ENCODE peak calls at places on chromosome 19, in six cellular contexts. H is tibial artery, M is H9, F is MM.1S, S is lower lobe of right lung, K is fibroblast of lung. N is an unnamed sample. For H3K4me1, the result is how much of the 10 kb centered on the place peaks cover.

GRCh38 chr19:10797541-10798256 is 38.3 kb downstream of the TMED1 start:
- DNase-seq in H (no peak), M (no peak), F (no peak), S (no peak), K (no peak), N (no peak)

GRCh38 chr19:10544753-10545251 is 1.1 kb downstream of the ATG4D start:
- DNase-seq in H (no peak), M (no peak), F (no peak), S (no peak), K (no peak), N (no peak)

GRCh38 chr19:58477130-58477529 is 978 bp downstream of the ZNF446 start:
- DNase-seq in H (no peak), M (peak), F (no peak), S (no peak), K (no peak), N (no peak)

GRCh38 chr19:43584484-43584883 is 8.9 kb downstream of the PINLYP start:
- DNase-seq in H (no peak), M (no peak), F (no peak), S (no peak), K (no peak), N (no peak)

GRCh38 chr19:34359140-34359953 is 5.6 kb upstream of the GPI start:
- DNase-seq in H (peak), M (peak), F (peak), S (peak), K (peak), N (peak)

GRCh38 chr19:44647144-44647543 is 3.4 kb downstream of the PVR start:
- DNase-seq in H (no peak), M (no peak), F (no peak), S (peak), K (no peak), N (no peak)

GRCh38 chr19:54551293-54551692 is 22.3 kb upstream of the LILRA2 start:
- DNase-seq in H (no peak), M (no peak), F (no peak), S (no peak), K (no peak), N (no peak)

GRCh38 chr19:5102520-5102919 is 133.6 kb downstream of the KDM4B start:
- DNase-seq in H (no peak), M (no peak), F (no peak), S (no peak), K (no peak), N (no peak)

GRCh38 chr19:51441410-51442390 is 16.6 kb downstream of the SIGLEC8 start:
- DNase-seq in H (no peak), M (no peak), F (no peak), S (no peak), K (no peak), N (no peak)

GRCh38 chr19:16259385-16260159 is 61.9 kb downstream of the AP1M1 start:
- DNase-seq in H (no peak), M (no peak), F (peak), S (no peak), K (no peak), N (no peak)

GRCh38 chr19:29927944-29928669 is 13.9 kb upstream of the URI1 start:
- DNase-seq in H (no peak), M (peak), F (no peak), S (no peak), K (no peak), N (no peak)

GRCh38 chr19:24140099-24140498 is 53.1 kb downstream of the ZNF254 start:
- DNase-seq in H (no peak), M (no peak), F (no peak), S (no peak), K (peak), N (no peak)

GRCh38 chr19:35498984-35499383 is 8.7 kb upstream of the KRTDAP start:
- DNase-seq in H (no peak), M (no peak), F (no peak), S (no peak), K (no peak), N (no peak)

GRCh38 chr19:33259532-33259931 is 33.9 kb upstream of the SLC7A10 start:
- DNase-seq in H (no peak), M (no peak), F (no peak), S (peak), K (no peak), N (no peak)

GRCh38 chr19:34603003-34603402 is 74.0 kb downstream of the SCGB2B2 start:
- DNase-seq in H (no peak), M (no peak), F (no peak), S (no peak), K (no peak), N (no peak)

GRCh38 chr19:33157906-33158305 is 26.0 kb downstream of the WDR88 start:
- DNase-seq in H (no peak), M (no peak), F (no peak), S (no peak), K (no peak), N (no peak)

GRCh38 chr19:33436360-33437345 is 63.1 kb downstream of the CEBPG start:
- DNase-seq in H (no peak), M (no peak), F (no peak), S (peak), K (no peak), N (peak)

GRCh38 chr19:32407004-32407992 is 1.7 kb downstream of the DPY19L3 start:
- DNase-seq in H (peak), M (no peak), F (no peak), S (peak), K (peak), N (no peak)

GRCh38 chr19:2037676-2038255 is 13.3 kb downstream of the MKNK2 start:
- DNase-seq in H (no peak), M (no peak), F (peak), S (no peak), K (no peak), N (peak)

GRCh38 chr19:36638862-36639510 is 27.7 kb downstream of the ZNF461 start:
- DNase-seq in H (no peak), M (no peak), F (no peak), S (no peak), K (peak), N (no peak)

GRCh38 chr19:30332445-30333234 is 39.5 kb upstream of the ZNF536 start:
- DNase-seq in H (no peak), M (no peak), F (no peak), S (no peak), K (no peak), N (no peak)

GRCh38 chr19:19540707-19541515 is 2.8 kb downstream of the CILP2 start:
- DNase-seq in H (no peak), M (peak), F (no peak), S (peak), K (peak), N (no peak)

GRCh38 chr19:41808663-41809566 is 12.5 kb downstream of the CEACAM3 start:
- DNase-seq in H (peak), M (no peak), F (no peak), S (peak), K (no peak), N (peak)

GRCh38 chr19:40804783-40805242 is 5.8 kb downstream of the EGLN2 start:
- DNase-seq in H (no peak), M (no peak), F (no peak), S (no peak), K (no peak), N (no peak)

GRCh38 chr19:40228863-40229262 is 2.4 kb upstream of the CCNP start:
- DNase-seq in H (no peak), M (no peak), F (no peak), S (no peak), K (no peak), N (no peak)

GRCh38 chr19:3683866-3684816 is 16.1 kb downstream of the PIP5K1C start:
- DNase-seq in H (no peak), M (no peak), F (no peak), S (peak), K (no peak), N (no peak)

GRCh38 chr19:39679056-39679790 is 23.5 kb downstream of the LGALS16 start:
- DNase-seq in H (no peak), M (no peak), F (peak), S (no peak), K (no peak), N (no peak)

GRCh38 chr19:39871362-39871761 is 25.2 kb upstream of the FBL start:
- DNase-seq in H (no peak), M (no peak), F (no peak), S (no peak), K (no peak), N (no peak)

GRCh38 chr19:4181053-4181508 is 1.3 kb downstream of the SIRT6 start:
- DNase-seq in H (no peak), M (no peak), F (no peak), S (no peak), K (no peak), N (no peak)

GRCh38 chr19:52086481-52086880 is 9.1 kb downstream of the ZNF841 start:
- DNase-seq in H (no peak), M (no peak), F (no peak), S (no peak), K (peak), N (no peak)

GRCh38 chr19:4088975-4089374 is 22.3 kb upstream of the ZBTB7A start:
- DNase-seq in H (no peak), M (no peak), F (no peak), S (no peak), K (no peak), N (no peak)

DNA sequence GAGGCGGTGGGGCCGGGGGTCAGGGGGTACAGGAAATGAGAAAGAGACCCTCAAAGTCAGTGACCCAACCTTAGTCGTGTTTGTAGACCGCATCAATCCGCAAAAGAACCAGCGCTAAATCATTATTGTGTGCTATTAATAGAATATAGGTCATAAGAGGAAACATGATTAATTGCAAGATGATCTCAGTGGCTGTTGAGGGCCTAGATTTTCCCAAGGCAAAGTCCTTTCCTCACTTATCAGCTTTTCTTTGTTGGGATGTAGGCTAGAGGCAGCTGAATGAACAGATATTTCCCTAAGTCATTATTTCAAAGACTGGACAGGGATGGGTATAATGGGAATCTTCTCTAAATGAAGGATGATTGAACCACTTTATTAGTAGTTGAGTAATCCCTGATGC is 116.2 kb downstream of the SIPA1L3 start:
- DNase-seq in H (no peak), M (no peak), F (no peak), S (no peak), K (no peak), N (no peak)
- H3K4me1 ChIP-seq in H (under half), M (under half), F (under half), S (under half), K (under half), N (under half)

GRCh38 chr19:28727133-28727834 is 485.7 kb downstream of the UQCRFS1 start:
- DNase-seq in H (no peak), M (peak), F (no peak), S (no peak), K (peak), N (no peak)
- TF ChIP-seq CTCF in H (no peak), M (no peak), F (no peak), S (peak), K (peak), N (peak)

GRCh38 chr19:944171-944567 is 18.3 kb downstream of the ARID3A start:
- DNase-seq in H (no peak), M (no peak), F (no peak), S (no peak), K (no peak), N (no peak)
- H3K4me1 ChIP-seq in H (under half), M (under half), F (under half), S (under half), K (under half), N (under half)

GRCh38 chr19:27775395-27775794 is 1437.6 kb downstream of the UQCRFS1 start:
- DNase-seq in H (no peak), M (peak), F (no peak), S (no peak), K (no peak), N (no peak)

GRCh38 chr19:27773318-27774094 is 1439.4 kb downstream of the UQCRFS1 start:
- DNase-seq in H (no peak), M (peak), F (no peak), S (no peak), K (no peak), N (no peak)

GRCh38 chr19:27776020-27776419 is 1436.9 kb downstream of the UQCRFS1 start:
- DNase-seq in H (no peak), M (peak), F (no peak), S (no peak), K (peak), N (no peak)

GRCh38 chr19:27774827-27775226 is 1438.1 kb downstream of the UQCRFS1 start:
- DNase-seq in H (no peak), M (peak), F (peak), S (no peak), K (no peak), N (no peak)

GRCh38 chr19:27774337-27774736 is 1438.6 kb downstream of the UQCRFS1 start:
- DNase-seq in H (no peak), M (peak), F (no peak), S (no peak), K (no peak), N (no peak)
- TF ChIP-seq CTCF in H (no peak), M (peak), F (no peak), S (no peak), K (peak), N (no peak)

DNA sequence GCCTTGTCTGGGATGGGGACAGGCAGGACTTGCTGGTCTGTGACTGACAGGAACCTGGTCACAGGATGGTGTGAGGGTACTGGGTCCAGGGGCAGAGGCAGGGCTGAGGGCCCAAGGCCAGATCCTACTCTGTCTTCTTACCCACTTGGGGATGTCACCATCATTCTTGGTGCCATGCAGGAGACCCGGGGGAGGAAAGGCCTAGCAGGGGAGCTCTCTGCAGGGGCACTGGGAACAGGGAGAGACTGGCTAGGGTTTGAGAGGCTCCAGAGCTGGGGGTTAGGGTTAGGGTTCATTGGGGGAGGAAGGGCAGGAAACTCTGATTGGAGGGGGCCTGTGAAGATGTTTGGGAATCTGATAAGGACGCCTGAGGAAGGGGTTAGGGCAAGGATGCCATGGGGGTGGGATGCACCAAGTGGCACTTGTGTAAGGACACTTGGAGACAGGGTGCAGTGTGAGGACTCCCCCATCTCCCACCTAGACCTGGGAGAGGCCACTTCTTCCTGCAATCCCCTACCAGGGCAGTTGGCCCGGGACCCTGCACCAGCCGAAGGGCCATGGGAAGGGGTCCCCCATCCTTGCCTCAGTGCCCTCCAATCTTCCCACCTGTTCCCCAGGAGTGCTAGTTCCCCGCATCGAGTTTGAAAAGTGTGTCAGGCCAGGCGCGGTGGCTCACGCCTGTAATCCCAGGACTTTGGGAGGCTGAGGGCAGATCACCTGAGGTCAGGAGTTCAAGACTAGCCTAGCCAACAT is 6.9 kb downstream of the PRR36 start:
- DNase-seq in H (no peak), M (no peak), F (no peak), S (no peak), K (no peak), N (no peak)
- H3K4me1 ChIP-seq in H (under half), M (under half), F (under half), S (under half), K (under half), N (under half)

DNA sequence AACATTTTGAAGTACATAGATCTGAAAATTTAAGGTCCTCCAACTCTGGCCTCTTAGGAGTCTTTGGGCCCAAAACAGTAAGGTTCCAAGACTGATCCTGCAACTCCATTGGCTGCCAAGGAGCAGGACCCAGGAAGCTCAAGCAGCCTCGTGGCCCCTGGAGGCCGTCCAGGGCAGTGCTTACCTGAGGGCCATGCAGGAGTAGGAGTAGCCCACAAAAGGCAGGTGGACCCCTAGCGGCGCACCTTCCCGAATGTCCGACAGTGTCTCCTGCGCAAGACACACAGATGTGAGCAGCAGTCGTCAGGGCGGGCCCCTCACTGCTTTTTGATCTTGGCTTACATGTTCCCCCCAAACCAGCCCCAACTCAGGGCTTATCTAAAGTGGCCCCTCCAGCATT is 5.7 kb upstream of the SIX5 start:
- DNase-seq in H (no peak), M (peak), F (no peak), S (no peak), K (no peak), N (no peak)
- TF ChIP-seq CTCF in H (no peak), M (peak), F (no peak), S (no peak), K (no peak), N (no peak)

DNA sequence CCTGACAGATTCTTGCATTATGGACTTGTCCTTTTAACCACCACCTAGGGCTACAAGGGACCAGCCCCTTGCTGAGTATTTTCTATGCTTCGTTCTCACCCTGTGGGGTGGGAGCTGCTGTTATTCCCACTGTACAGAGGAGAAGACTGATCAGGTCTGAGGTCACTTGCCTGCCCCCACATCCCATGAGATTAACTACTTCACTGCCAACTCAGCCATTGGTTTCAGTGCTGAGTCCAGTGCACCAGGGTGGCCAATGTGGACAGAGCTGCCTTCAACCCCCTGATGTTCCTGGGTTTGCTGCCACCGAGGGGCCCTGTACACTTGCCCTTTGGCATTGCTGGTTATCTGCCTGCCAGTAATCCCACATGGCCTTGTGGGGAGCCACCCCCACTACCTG is 6.9 kb downstream of the PRKACA start:
- DNase-seq in H (no peak), M (no peak), F (no peak), S (no peak), K (no peak), N (no peak)
- H3K4me1 ChIP-seq in H (half or more), M (under half), F (under half), S (under half), K (under half), N (half or more)

DNA sequence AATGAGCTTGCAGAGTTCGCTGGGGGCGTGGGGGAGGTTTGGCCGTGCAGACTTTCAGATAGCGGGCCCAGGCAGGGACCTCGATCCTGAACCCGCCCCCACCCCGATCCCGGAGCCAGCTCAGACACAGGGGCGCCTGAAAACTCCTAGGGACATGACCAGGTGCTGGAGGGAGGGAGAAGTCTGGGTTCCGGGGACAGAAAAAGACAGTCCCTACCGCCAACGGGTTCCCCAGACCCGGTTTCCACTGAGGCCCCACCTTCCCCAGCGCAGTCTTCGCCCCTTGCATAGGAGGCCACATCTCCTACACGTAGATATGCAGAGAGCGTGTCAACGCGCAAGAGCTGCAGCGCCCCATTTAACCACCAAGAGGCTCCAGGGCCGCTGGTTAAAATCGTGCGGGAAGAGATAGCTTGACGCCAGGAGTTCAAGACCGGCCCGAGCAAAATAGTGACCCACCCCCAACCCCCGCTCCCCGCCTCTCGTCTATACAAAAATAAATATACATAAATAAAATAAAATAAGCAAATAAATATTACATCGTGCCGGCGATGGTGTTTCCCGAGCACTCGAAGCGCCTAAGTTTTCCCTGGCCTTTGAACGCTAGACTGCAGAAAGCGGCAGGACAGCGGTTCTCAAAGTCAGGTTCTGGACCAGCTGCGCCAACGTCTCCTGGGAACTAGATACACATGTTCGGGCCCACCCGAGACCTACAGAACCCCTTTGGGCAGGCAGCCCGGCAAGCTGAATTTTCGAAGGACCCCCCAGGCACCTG is 8.3 kb downstream of the CCDC8 start:
- DNase-seq in H (no peak), M (peak), F (no peak), S (peak), K (peak), N (no peak)
- TF ChIP-seq CTCF in H (no peak), M (peak), F (no peak), S (peak), K (peak), N (peak)

GRCh38 chr19:802888-803561 is 5.8 kb downstream of the PTBP1 start:
- DNase-seq in H (no peak), M (peak), F (no peak), S (no peak), K (peak), N (no peak)
- H3K4me1 ChIP-seq in H (under half), M (under half), F (under half), S (half or more), K (under half), N (half or more)